ENCODE peak calls at places on chromosomes 7 and 10, in seven cellular contexts. T is activated CD4-positive, alpha-beta T cell treated with anti-CD3 and anti-CD28 coated beads for 48 hours; N is AG08395; S is activated CD8-positive, alpha-beta memory T cell treated with anti-CD3 and anti-CD28 coated beads for 24 hours; D is ELR; E is GM04503; K is NCI-H2081. A is an unnamed sample.

GRCh38 chr7:158025651-158026600 is 561.7 kb downstream of the PTPRN2 start:
- DNase-seq in T (no peak), E (no peak), S (no peak), D (no peak), N (no peak), K (no peak), A (no peak)

GRCh38 chr7:92680458-92680857 is 90.3 kb upstream of the FAM133B start:
- DNase-seq in D (peak; percentile 22), T (no peak), S (no peak), K (no peak), N (no peak), E (no peak), A (no peak)

GRCh38 chr7:147607151-147607800 is 983.3 kb upstream of the C7orf33 start:
- DNase-seq in N (no peak), T (no peak), S (no peak), K (no peak), D (no peak), E (no peak), A (no peak)

GRCh38 chr10:122981066-122981464 is 864 bp downstream of the PSTK start:
- DNase-seq in T (no peak), N (peak; percentile 45), S (no peak), D (peak; percentile 71), K (no peak), E (no peak), A (peak; percentile 33)

GRCh38 chr7:102046373-102047117 is 229.1 kb downstream of the CUX1 start:
- DNase-seq in T (no peak), S (no peak), E (no peak), K (no peak), D (no peak), N (no peak), A (no peak)

GRCh38 chr7:40986351-40986873 is 716.5 kb downstream of the INHBA start:
- DNase-seq in T (no peak), E (peak; percentile 27), N (no peak), K (no peak), S (no peak), D (peak; percentile 64), A (no peak)

GRCh38 chr10:73585223-73585784 is 5.8 kb downstream of the USP54 start:
- DNase-seq in D (peak; percentile 53), S (no peak), E (no peak), T (no peak), N (no peak), K (no peak), A (no peak)

GRCh38 chr7:134755422-134756022 is 23.9 kb upstream of the CALD1 start:
- DNase-seq in N (peak; percentile 42), T (peak; percentile 70), E (no peak), S (no peak), D (peak; percentile 61), K (peak; percentile 32), A (no peak)

GRCh38 chr7:134778941-134779740 is at the start of gene CALD1:
- DNase-seq in K (no peak), E (peak; percentile 99), N (peak; percentile 95), D (peak; percentile 98), S (no peak), T (no peak), A (peak; percentile 83)

GRCh38 chr10:124660404-124661125 is 83.6 kb downstream of the FAM53B start:
- DNase-seq in D (no peak), S (no peak), T (no peak), K (no peak), N (no peak), E (no peak), A (no peak)

GRCh38 chr7:665751-666453 is 60.6 kb upstream of the DNAAF5 start:
- DNase-seq in S (no peak), K (peak; percentile 5), E (no peak), T (no peak), D (no peak), N (peak; percentile 31), A (peak; percentile 54)

GRCh38 chr10:51246156-51246555 is 171.9 kb downstream of the PRKG1 start:
- DNase-seq in K (peak; percentile 1), S (no peak), E (no peak), D (no peak), N (no peak), T (no peak), A (no peak)

GRCh38 chr10:31099664-31100063 is 68.0 kb upstream of the ZNF438 start:
- DNase-seq in T (peak; percentile 76), N (no peak), S (no peak), K (no peak), E (no peak), D (peak; percentile 61), A (no peak)

GRCh38 chr10:62451606-62451965 is 77.4 kb downstream of the ZNF365 start:
- DNase-seq in S (no peak), E (no peak), T (no peak), D (no peak), N (no peak), K (no peak), A (no peak)

GRCh38 chr7:29484280-29484679 is 79.4 kb upstream of the PRR15 start:
- DNase-seq in T (no peak), K (no peak), E (no peak), S (no peak), D (no peak), N (no peak), A (no peak)

GRCh38 chr7:116632349-116632748 is 39.6 kb upstream of the MET start:
- DNase-seq in T (no peak), S (no peak), E (no peak), N (peak; percentile 15), K (no peak), D (peak; percentile 36), A (no peak)

GRCh38 chr7:27030393-27031001 is 65.3 kb downstream of the HOXA1 start:
- DNase-seq in K (peak; percentile 9), D (no peak), N (no peak), E (no peak), T (no peak), S (no peak), A (no peak)

GRCh38 chr10:32582946-32583345 is 137.0 kb downstream of the CCDC7 start:
- DNase-seq in N (no peak), E (no peak), K (no peak), T (no peak), S (no peak), D (no peak), A (no peak)

GRCh38 chr10:81179324-81179723 is 641.6 kb downstream of the SH2D4B start:
- DNase-seq in N (no peak), T (no peak), S (no peak), D (no peak), E (no peak), K (no peak), A (no peak)

GRCh38 chr7:19397917-19398316 is 252.7 kb upstream of the FERD3L start:
- DNase-seq in T (no peak), D (peak; percentile 46), K (no peak), S (no peak), N (no peak), E (no peak), A (no peak)

GRCh38 chr10:129929343-129930297 is 34.5 kb downstream of the EBF3 start:
- DNase-seq in T (no peak), D (no peak), E (no peak), N (no peak), S (no peak), K (no peak), A (no peak)

GRCh38 chr7:114652041-114652440 is 237.4 kb downstream of the FOXP2 start:
- DNase-seq in E (no peak), N (no peak), T (no peak), D (no peak), K (peak; percentile 67), S (no peak), A (no peak)

GRCh38 chr10:48309711-48310226 is 3.3 kb downstream of the MAPK8 start:
- DNase-seq in S (no peak), T (no peak), K (no peak), E (peak; percentile 23), N (peak; percentile 56), D (peak; percentile 91), A (peak; percentile 46)

GRCh38 chr7:112707655-112708054 is 82.5 kb downstream of the TMEM168 start:
- DNase-seq in K (peak; percentile 49), S (no peak), D (no peak), N (no peak), T (no peak), E (no peak), A (no peak)

GRCh38 chr10:31936933-31937332 is 8.3 kb upstream of the ARHGAP12 start:
- DNase-seq in T (no peak), N (no peak), S (no peak), K (no peak), D (peak; percentile 50), E (no peak), A (no peak)

GRCh38 chr10:89114846-89115625 is 92.1 kb downstream of the CH25H start:
- DNase-seq in N (peak; percentile 20), T (no peak), K (no peak), E (no peak), D (no peak), S (no peak), A (no peak)

GRCh38 chr10:43341450-43341849 is 30.0 kb upstream of the FXYD4 start:
- DNase-seq in E (no peak), T (no peak), S (no peak), N (no peak), K (no peak), D (no peak), A (no peak)